ENCODE peak calls at places on chromosome 10, in five cellular contexts. One of them, this sample, is unnamed.

GRCh38 chr10:68052463-68052862 is 22.6 kb downstream of the HERC4 start:
- DNase-seq in transverse colon: no peak
- DNase-seq in K562: no peak
- DNase-seq in GM12892: no peak
- DNase-seq in sigmoid colon: no peak
- DNase-seq in this sample: no peak

GRCh38 chr10:11638055-11638698 is 26.7 kb upstream of the USP6NL start:
- DNase-seq in transverse colon: no peak
- DNase-seq in K562: no peak
- DNase-seq in GM12892: no peak
- DNase-seq in sigmoid colon: no peak
- DNase-seq in this sample: no peak

GRCh38 chr10:98486421-98486820 is 39.7 kb upstream of the HPS1 start:
- DNase-seq in transverse colon: no peak
- DNase-seq in K562: no peak
- DNase-seq in GM12892: no peak
- DNase-seq in sigmoid colon: no peak
- DNase-seq in this sample: no peak

GRCh38 chr10:107144490-107144889 is 20.0 kb downstream of the SORCS1 start:
- DNase-seq in transverse colon: no peak
- DNase-seq in K562: no peak
- DNase-seq in GM12892: no peak
- DNase-seq in sigmoid colon: no peak
- DNase-seq in this sample: no peak

GRCh38 chr10:4650572-4650971 is 175.4 kb upstream of the AKR1E2 start:
- DNase-seq in transverse colon: no peak
- DNase-seq in K562: no peak
- DNase-seq in GM12892: no peak
- DNase-seq in sigmoid colon: no peak
- DNase-seq in this sample: no peak

GRCh38 chr10:52956451-52956850 is 183.9 kb upstream of the MBL2 start:
- DNase-seq in transverse colon: no peak
- DNase-seq in K562: no peak
- DNase-seq in GM12892: no peak
- DNase-seq in sigmoid colon: no peak
- DNase-seq in this sample: no peak

GRCh38 chr10:86434651-86435050 is 68.1 kb upstream of the GRID1 start:
- DNase-seq in transverse colon: no peak
- DNase-seq in K562: no peak
- DNase-seq in GM12892: no peak
- DNase-seq in sigmoid colon: no peak
- DNase-seq in this sample: no peak

GRCh38 chr10:103499881-103500280 is 6.4 kb downstream of the NEURL1 start:
- DNase-seq in transverse colon: no peak
- DNase-seq in K562: no peak
- DNase-seq in GM12892: no peak
- DNase-seq in sigmoid colon: no peak
- DNase-seq in this sample: no peak

GRCh38 chr10:43863859-43864591 is 215.3 kb upstream of the ZNF32 start:
- DNase-seq in transverse colon: peak; percentile 46
- DNase-seq in K562: no peak
- DNase-seq in GM12892: no peak
- DNase-seq in sigmoid colon: no peak
- DNase-seq in this sample: no peak

GRCh38 chr10:77266242-77266641 is 371.4 kb downstream of the KCNMA1 start:
- DNase-seq in transverse colon: no peak
- DNase-seq in K562: no peak
- DNase-seq in GM12892: no peak
- DNase-seq in sigmoid colon: no peak
- DNase-seq in this sample: no peak
- TF ChIP-seq POLR2AphosphoS5 in transverse colon: no peak
- TF ChIP-seq POLR2AphosphoS5 in K562: no peak
- TF ChIP-seq POLR2AphosphoS5 in GM12892: no peak
- TF ChIP-seq POLR2AphosphoS5 in sigmoid colon: no peak
- TF ChIP-seq POLR2AphosphoS5 in this sample: no peak

GRCh38 chr10:119061926-119062325 is 18.7 kb downstream of the EIF3A start:
- DNase-seq in transverse colon: no peak
- DNase-seq in K562: no peak
- DNase-seq in GM12892: no peak
- DNase-seq in sigmoid colon: no peak
- DNase-seq in this sample: no peak
- TF ChIP-seq POLR2AphosphoS5 in transverse colon: no peak
- TF ChIP-seq POLR2AphosphoS5 in K562: no peak
- TF ChIP-seq POLR2AphosphoS5 in GM12892: no peak
- TF ChIP-seq POLR2AphosphoS5 in sigmoid colon: no peak
- TF ChIP-seq POLR2AphosphoS5 in this sample: no peak

GRCh38 chr10:116888380-116889055 is 39.2 kb downstream of the ENO4 start:
- DNase-seq in transverse colon: peak; percentile 63
- DNase-seq in K562: no peak
- DNase-seq in GM12892: no peak
- DNase-seq in sigmoid colon: peak; percentile 78
- DNase-seq in this sample: no peak
- TF ChIP-seq POLR2AphosphoS5 in transverse colon: no peak
- TF ChIP-seq POLR2AphosphoS5 in K562: no peak
- TF ChIP-seq POLR2AphosphoS5 in GM12892: no peak
- TF ChIP-seq POLR2AphosphoS5 in sigmoid colon: no peak
- TF ChIP-seq POLR2AphosphoS5 in this sample: no peak

GRCh38 chr10:117552156-117552620 is 9.6 kb downstream of the EMX2 start:
- DNase-seq in transverse colon: no peak
- DNase-seq in K562: no peak
- DNase-seq in GM12892: no peak
- DNase-seq in sigmoid colon: no peak
- DNase-seq in this sample: no peak
- TF ChIP-seq POLR2AphosphoS5 in transverse colon: no peak
- TF ChIP-seq POLR2AphosphoS5 in K562: no peak
- TF ChIP-seq POLR2AphosphoS5 in GM12892: no peak
- TF ChIP-seq POLR2AphosphoS5 in sigmoid colon: no peak
- TF ChIP-seq POLR2AphosphoS5 in this sample: no peak

GRCh38 chr10:79113827-79114226 is 45.1 kb downstream of the ZMIZ1 start:
- DNase-seq in transverse colon: no peak
- DNase-seq in K562: no peak
- DNase-seq in GM12892: no peak
- DNase-seq in sigmoid colon: no peak
- DNase-seq in this sample: peak; percentile 70

GRCh38 chr10:79111427-79111826 is 42.7 kb downstream of the ZMIZ1 start:
- DNase-seq in transverse colon: no peak
- DNase-seq in K562: no peak
- DNase-seq in GM12892: no peak
- DNase-seq in sigmoid colon: no peak
- DNase-seq in this sample: no peak

GRCh38 chr10:79115302-79115701 is 46.5 kb downstream of the ZMIZ1 start:
- DNase-seq in transverse colon: no peak
- DNase-seq in K562: no peak
- DNase-seq in GM12892: no peak
- DNase-seq in sigmoid colon: no peak
- DNase-seq in this sample: no peak

GRCh38 chr10:79112898-79113431 is 44.2 kb downstream of the ZMIZ1 start:
- DNase-seq in transverse colon: no peak
- DNase-seq in K562: no peak
- DNase-seq in GM12892: no peak
- DNase-seq in sigmoid colon: peak; percentile 91
- DNase-seq in this sample: peak; percentile 63

DNA sequence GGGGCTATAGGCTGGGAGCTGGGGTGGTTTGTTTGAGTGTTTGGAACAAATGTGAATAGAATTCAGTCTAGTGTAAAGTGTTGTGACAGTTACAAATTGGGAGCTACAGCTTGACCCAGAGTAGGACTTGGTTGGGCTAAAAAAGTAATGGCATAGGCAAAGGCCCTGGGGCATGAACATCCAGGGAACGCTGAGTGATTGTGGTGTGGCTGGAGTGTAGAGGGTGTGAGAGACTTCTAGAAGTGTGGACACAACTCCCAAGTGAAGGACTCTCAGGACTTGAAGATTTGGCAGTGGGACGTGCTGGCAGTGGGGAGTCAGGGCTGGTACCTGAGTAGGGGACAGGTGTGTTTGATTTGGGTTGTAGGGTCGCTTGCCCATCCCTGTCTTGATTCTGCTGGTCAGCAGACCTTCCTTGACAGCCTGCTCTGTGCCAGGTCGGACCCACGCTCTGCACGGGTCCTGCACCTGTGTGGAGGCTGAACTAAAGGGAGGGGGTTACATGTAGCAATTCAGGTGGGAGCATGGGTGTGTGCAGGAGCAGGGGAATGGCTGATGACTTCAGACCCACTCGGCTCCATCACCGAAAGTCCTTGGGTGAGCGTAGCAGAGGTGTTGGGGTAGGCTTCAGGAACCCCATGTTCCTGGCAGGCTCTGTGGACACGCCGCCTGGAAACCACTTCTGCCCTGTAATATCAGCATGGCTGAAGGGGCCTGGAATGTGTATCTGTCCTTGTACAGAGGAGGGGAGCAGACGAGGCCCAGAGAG is 43.3 kb downstream of the ZMIZ1 start:
- DNase-seq in transverse colon: no peak
- DNase-seq in K562: no peak
- DNase-seq in GM12892: no peak
- DNase-seq in sigmoid colon: peak; percentile 93
- DNase-seq in this sample: no peak
- TF ChIP-seq POLR2AphosphoS5 in transverse colon: peak; percentile 64
- TF ChIP-seq POLR2AphosphoS5 in K562: no peak
- TF ChIP-seq POLR2AphosphoS5 in GM12892: no peak
- TF ChIP-seq POLR2AphosphoS5 in sigmoid colon: peak; percentile 76
- TF ChIP-seq POLR2AphosphoS5 in this sample: peak; percentile 7

GRCh38 chr10:3009341-3009740 is 58.0 kb upstream of the PFKP start:
- DNase-seq in transverse colon: no peak
- DNase-seq in K562: no peak
- DNase-seq in GM12892: no peak
- DNase-seq in sigmoid colon: no peak
- DNase-seq in this sample: no peak
- TF ChIP-seq POLR2AphosphoS5 in transverse colon: no peak
- TF ChIP-seq POLR2AphosphoS5 in K562: no peak
- TF ChIP-seq POLR2AphosphoS5 in GM12892: no peak
- TF ChIP-seq POLR2AphosphoS5 in sigmoid colon: no peak
- TF ChIP-seq POLR2AphosphoS5 in this sample: no peak

This sample was measured in SK-N-SH.